ENCODE peak calls at places on chromosomes 12 and 14, in four cellular contexts. T, V, R and Y are unnamed samples.

GRCh38 chr14:106318700-106319099 is 792.3 kb downstream of the TMEM121 start:
- DNase-seq in V (peak), T (no peak), R (no peak), Y (no peak)

GRCh38 chr12:89326260-89327040 is 25.9 kb downstream of the DUSP6 start:
- DNase-seq in R (no peak), V (no peak), T (no peak), Y (no peak)

GRCh38 chr12:110531741-110532333 is 29.7 kb downstream of the RAD9B start:
- DNase-seq in V (peak), T (no peak), R (peak), Y (no peak)

GRCh38 chr14:26370118-26370517 is 227.7 kb downstream of the NOVA1 start:
- DNase-seq in T (no peak), R (no peak), V (no peak), Y (no peak)

GRCh38 chr12:121911824-121912585 is 6.4 kb upstream of the CFAP251 start:
- DNase-seq in V (no peak), R (no peak), T (no peak), Y (no peak)

GRCh38 chr14:75720828-75721227 is 59.8 kb downstream of the TTLL5 start:
- DNase-seq in R (no peak), T (peak), V (no peak), Y (no peak)

GRCh38 chr12:116880213-116880816 is 926 bp downstream of the HRK start:
- DNase-seq in V (no peak), R (no peak), T (no peak), Y (no peak)

GRCh38 chr12:70052931-70053497 is 190.2 kb upstream of the CNOT2 start:
- DNase-seq in R (no peak), V (no peak), T (no peak), Y (peak)

GRCh38 chr12:11787921-11788849 is 138.7 kb downstream of the ETV6 start:
- DNase-seq in T (no peak), V (no peak), R (no peak), Y (no peak)

GRCh38 chr14:99733551-99734405 is 49.7 kb downstream of the CYP46A1 start:
- DNase-seq in T (peak), V (no peak), R (no peak), Y (no peak)

GRCh38 chr12:33588082-33588712 is 148.6 kb upstream of the SYT10 start:
- DNase-seq in R (no peak), T (no peak), V (no peak), Y (no peak)

GRCh38 chr12:64318605-64319004 is 72.0 kb downstream of the C12orf56 start:
- DNase-seq in T (no peak), V (peak), R (no peak), Y (no peak)

GRCh38 chr14:55303646-55304277 is 32.5 kb downstream of the FBXO34 start:
- DNase-seq in R (no peak), V (no peak), T (no peak), Y (no peak)

GRCh38 chr14:34302654-34303053 is 159.4 kb downstream of the SPTSSA start:
- DNase-seq in R (peak), T (no peak), V (no peak), Y (no peak)

GRCh38 chr14:70008457-70008856 is 129.2 kb downstream of the SMOC1 start:
- DNase-seq in V (no peak), R (no peak), T (no peak), Y (no peak)

GRCh38 chr12:5988659-5989116 is 43.6 kb upstream of the ANO2 start:
- DNase-seq in V (peak), T (peak), R (peak), Y (peak)

GRCh38 chr12:128829870-128830504 is 6.2 kb upstream of the SLC15A4 start:
- DNase-seq in T (peak), R (no peak), V (peak), Y (no peak)

GRCh38 chr14:31380106-31380505 is 40.2 kb downstream of the HEATR5A start:
- DNase-seq in R (no peak), T (no peak), V (no peak), Y (no peak)

GRCh38 chr12:31215521-31216232 is 110.3 kb downstream of the SINHCAF start:
- DNase-seq in R (no peak), V (peak), T (peak), Y (no peak)

GRCh38 chr12:1825382-1826102 is 5.2 kb downstream of the LRTM2 start:
- DNase-seq in R (no peak), V (no peak), T (peak), Y (no peak)

GRCh38 chr14:45246151-45246550 is 6.9 kb downstream of the MIS18BP1 start:
- DNase-seq in V (no peak), T (no peak), R (no peak), Y (no peak)

GRCh38 chr12:124930576-124930975 is 16.1 kb upstream of the UBC start:
- DNase-seq in R (no peak), T (no peak), V (no peak), Y (no peak)

GRCh38 chr14:105856676-105857222 is 330.4 kb downstream of the TMEM121 start:
- DNase-seq in R (no peak), V (no peak), T (peak), Y (no peak)

GRCh38 chr12:67943295-67943892 is 45.9 kb upstream of the IFNG-AS1 start:
- DNase-seq in V (peak), T (no peak), R (peak), Y (peak)

GRCh38 chr14:57865450-57866198 is at the start of gene SLC35F4:
- DNase-seq in V (peak), R (peak), T (peak), Y (no peak)

GRCh38 chr12:101829639-101830390 is 944 bp downstream of the GNPTAB start:
- DNase-seq in R (no peak), V (no peak), T (no peak), Y (no peak)

GRCh38 chr14:93301821-93302447 is 30.9 kb downstream of the BTBD7 start:
- DNase-seq in V (no peak), T (no peak), R (no peak), Y (peak)

GRCh38 chr12:132659146-132659545 is 28.0 kb downstream of the POLE start:
- DNase-seq in R (no peak), V (no peak), T (peak), Y (no peak)

GRCh38 chr14:61101803-61102548 is 120.9 kb downstream of the SLC38A6 start:
- DNase-seq in V (no peak), T (no peak), R (no peak), Y (no peak)

GRCh38 chr12:64473176-64473575 is 21.3 kb downstream of the TBK1 start:
- DNase-seq in T (no peak), V (no peak), R (no peak), Y (no peak)